ENCODE peak calls at places on chromosomes 2 and 18, in four cellular contexts. I is WTC11, L is K562, U is GM12878. Z is an unnamed sample.

GRCh38 chr2:105853354-105854088 is 108.8 kb downstream of the NCK2 start:
- DNase-seq in I (no peak), L (no peak), U (no peak), Z (no peak)

GRCh38 chr18:77551055-77551454 is 301.4 kb downstream of the GALR1 start:
- DNase-seq in I (no peak), L (no peak), U (no peak), Z (no peak)

GRCh38 chr2:177335917-177336450 is 56.6 kb upstream of the AGPS start:
- DNase-seq in I (no peak), L (no peak), U (no peak), Z (no peak)

GRCh38 chr2:41837610-41838009 is 210.2 kb upstream of the PKDCC start:
- DNase-seq in I (no peak), L (no peak), U (no peak), Z (no peak)

GRCh38 chr18:25310045-25310444 is 41.9 kb downstream of the ZNF521 start:
- DNase-seq in I (no peak), L (peak), U (no peak), Z (no peak)

GRCh38 chr18:9053814-9054213 is 48.7 kb upstream of the NDUFV2 start:
- DNase-seq in I (no peak), L (no peak), U (no peak), Z (no peak)

GRCh38 chr2:6820236-6820635 is 45.5 kb downstream of the CMPK2 start:
- DNase-seq in I (no peak), L (no peak), U (no peak), Z (no peak)

GRCh38 chr2:133200684-133201421 is 367.4 kb downstream of the NCKAP5 start:
- DNase-seq in I (no peak), L (no peak), U (no peak), Z (no peak)

GRCh38 chr18:12657849-12658829 is at the start of gene SPIRE1:
- DNase-seq in I (peak), L (peak), U (no peak), Z (peak)

GRCh38 chr2:31414601-31415241 is at the start of gene XDH:
- DNase-seq in I (no peak), L (no peak), U (no peak), Z (no peak)

GRCh38 chr2:56011624-56012023 is 88.0 kb upstream of the EFEMP1 start:
- DNase-seq in I (no peak), L (no peak), U (no peak), Z (no peak)

GRCh38 chr2:200252661-200253067 is 53.8 kb upstream of the SPATS2L start:
- DNase-seq in I (no peak), L (no peak), U (no peak), Z (no peak)

GRCh38 chr2:40369619-40370397 is 82.1 kb downstream of the SLC8A1 start:
- DNase-seq in I (no peak), L (no peak), U (no peak), Z (no peak)

GRCh38 chr18:8890957-8891464 is 185.7 kb downstream of the MTCL1 start:
- DNase-seq in I (no peak), L (peak), U (no peak), Z (no peak)

GRCh38 chr2:2324565-2325101 is 6.4 kb downstream of the MYT1L start:
- DNase-seq in I (no peak), L (no peak), U (no peak), Z (peak)

GRCh38 chr2:33518929-33519328 is 42.5 kb downstream of the RASGRP3 start:
- DNase-seq in I (no peak), L (no peak), U (no peak), Z (no peak)

GRCh38 chr2:226190479-226191252 is 609.0 kb downstream of the IRS1 start:
- DNase-seq in I (no peak), L (no peak), U (no peak), Z (no peak)

GRCh38 chr18:44725300-44726096 is 44.8 kb downstream of the SETBP1 start:
- DNase-seq in I (no peak), L (peak), U (peak), Z (no peak)

GRCh38 chr2:191453756-191454155 is 208.6 kb downstream of the MYO1B start:
- DNase-seq in I (no peak), L (no peak), U (no peak), Z (no peak)

GRCh38 chr2:168731550-168732128 is 70.8 kb upstream of the NOSTRIN start:
- DNase-seq in I (no peak), L (peak), U (no peak), Z (no peak)

GRCh38 chr2:100247256-100248043 is 74.9 kb downstream of the LONRF2 start:
- DNase-seq in I (no peak), L (no peak), U (peak), Z (no peak)

DNA sequence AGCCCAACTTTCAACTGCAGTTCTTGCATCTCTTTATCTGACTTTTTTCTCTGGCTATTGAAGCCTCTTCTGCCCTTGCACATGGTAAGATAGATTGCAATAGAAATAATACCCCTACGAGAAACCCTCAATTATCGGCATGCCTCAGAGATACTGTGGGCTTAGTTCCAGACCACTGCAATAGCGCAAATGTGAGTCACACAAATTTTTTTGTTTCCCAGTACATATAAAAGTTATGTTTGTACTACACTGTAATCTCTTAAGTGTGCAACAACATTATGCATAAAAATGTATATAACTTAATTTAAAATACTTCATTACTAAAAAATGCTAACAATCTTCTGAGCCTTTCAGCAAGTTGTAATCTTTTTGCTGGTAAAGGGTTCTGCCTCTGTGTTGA is 124.7 kb downstream of the PDE1A start:
- DNase-seq in I (no peak), L (no peak), U (no peak), Z (no peak)
- TF ChIP-seq USF1 in I (no peak), L (no peak), U (no peak), Z (no peak)

GRCh38 chr2:84919885-84920580 is 14.6 kb downstream of the TMSB10 start:
- DNase-seq in I (no peak), L (peak), U (no peak), Z (no peak)
- TF ChIP-seq USF1 in I (no peak), L (no peak), U (no peak), Z (no peak)

GRCh38 chr18:57813245-57813644 is 10.1 kb upstream of the ATP8B1 start:
- DNase-seq in I (no peak), L (no peak), U (no peak), Z (no peak)
- TF ChIP-seq USF1 in I (no peak), L (no peak), U (no peak), Z (peak)

GRCh38 chr18:2920546-2921343 is 73.9 kb downstream of the EMILIN2 start:
- DNase-seq in I (no peak), L (no peak), U (no peak), Z (no peak)
- TF ChIP-seq USF1 in I (no peak), L (no peak), U (no peak), Z (no peak)

DNA sequence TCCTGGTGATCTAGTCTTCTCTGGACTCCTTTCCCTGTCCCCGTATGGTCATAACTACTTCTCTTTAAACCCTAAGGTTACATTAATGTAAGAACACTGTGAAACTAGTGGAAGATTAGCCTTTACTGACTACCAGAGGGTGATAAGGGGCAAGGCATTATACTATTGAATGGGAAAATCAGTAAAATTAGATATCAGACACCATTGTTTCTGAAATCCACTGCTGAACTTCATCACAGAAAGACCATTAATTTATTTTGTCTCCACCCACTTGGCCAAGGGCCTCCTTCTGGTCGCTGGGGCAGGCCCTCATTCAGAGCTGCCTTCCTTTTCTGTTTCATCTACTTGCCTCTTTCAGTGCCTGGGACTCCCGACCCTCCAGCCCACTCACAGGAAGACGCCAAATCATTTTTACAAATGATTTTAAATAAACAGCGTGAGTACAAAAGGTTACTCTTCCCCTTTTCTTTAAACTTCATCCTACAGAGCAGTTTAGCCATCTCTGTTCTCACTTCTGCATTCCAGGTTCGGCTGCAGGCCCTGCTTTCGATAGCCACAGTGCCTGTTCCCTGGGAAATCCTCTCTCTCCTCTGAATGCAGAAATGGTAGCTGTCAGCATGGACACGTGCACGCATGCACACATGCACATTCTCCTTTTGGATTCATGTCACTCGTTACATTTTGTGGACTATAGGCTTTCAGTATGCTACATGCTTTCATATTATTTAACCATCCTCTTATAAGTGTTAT is 70.3 kb upstream of the DOCK10 start:
- DNase-seq in I (no peak), L (no peak), U (peak), Z (no peak)
- TF ChIP-seq USF1 in I (no peak), L (no peak), U (no peak), Z (no peak)

GRCh38 chr2:223566398-223566797 is 35.8 kb downstream of the SCG2 start:
- DNase-seq in I (no peak), L (no peak), U (no peak), Z (no peak)

GRCh38 chr2:223558970-223559369 is 43.2 kb downstream of the SCG2 start:
- DNase-seq in I (no peak), L (no peak), U (no peak), Z (no peak)

GRCh38 chr2:223560704-223561435 is 41.3 kb downstream of the SCG2 start:
- DNase-seq in I (no peak), L (no peak), U (no peak), Z (no peak)

GRCh38 chr2:223562078-223562477 is 40.1 kb downstream of the SCG2 start:
- DNase-seq in I (no peak), L (no peak), U (no peak), Z (no peak)

DNA sequence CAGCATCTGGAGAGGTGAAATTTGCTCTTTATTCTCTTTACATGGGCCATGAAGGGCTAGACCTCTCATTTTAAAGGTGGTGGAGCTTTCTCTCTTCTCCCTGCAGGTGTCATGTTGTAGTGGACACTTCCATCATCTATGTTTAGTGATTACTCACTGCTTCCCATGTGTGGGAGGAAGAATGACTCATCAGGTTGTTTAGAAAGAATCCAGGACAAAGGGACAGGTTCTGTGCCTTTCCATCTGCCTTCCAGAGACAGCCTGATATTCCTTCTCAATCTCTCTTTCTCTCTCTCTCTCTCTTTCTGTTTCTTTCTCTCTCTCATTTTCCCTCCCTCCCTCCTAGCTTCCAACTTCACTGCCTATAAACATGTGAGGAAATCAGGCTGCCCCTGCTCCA is 38.7 kb downstream of the SCG2 start:
- DNase-seq in I (no peak), L (peak), U (no peak), Z (peak)
- TF ChIP-seq USF1 in I (no peak), L (no peak), U (no peak), Z (no peak)

GRCh38 chr18:74990563-74991081 is 218.3 kb downstream of the PTGR3 start:
- DNase-seq in I (no peak), L (no peak), U (no peak), Z (no peak)
- TF ChIP-seq USF1 in I (no peak), L (no peak), U (no peak), Z (no peak)

GRCh38 chr2:23564618-23564967 is 179.6 kb downstream of the KLHL29 start:
- DNase-seq in I (no peak), L (no peak), U (no peak), Z (peak)

GRCh38 chr2:23565374-23565773 is 180.4 kb downstream of the KLHL29 start:
- DNase-seq in I (no peak), L (no peak), U (no peak), Z (no peak)

GRCh38 chr2:23563151-23563550 is 178.2 kb downstream of the KLHL29 start:
- DNase-seq in I (no peak), L (no peak), U (no peak), Z (no peak)

GRCh38 chr2:23562143-23562542 is 177.2 kb downstream of the KLHL29 start:
- DNase-seq in I (no peak), L (no peak), U (no peak), Z (no peak)

GRCh38 chr2:23563673-23564617 is 179.0 kb downstream of the KLHL29 start:
- DNase-seq in I (peak), L (no peak), U (no peak), Z (peak)
- TF ChIP-seq USF1 in I (no peak), L (no peak), U (no peak), Z (no peak)

GRCh38 chr2:240507778-240508251 is 50.0 kb downstream of the ANKMY1 start:
- DNase-seq in I (no peak), L (no peak), U (no peak), Z (peak)
- TF ChIP-seq USF1 in I (no peak), L (no peak), U (no peak), Z (no peak)

Z was measured in SK-N-SH.